ENCODE peak calls at places on chromosomes 3 and 15, in nine cellular contexts. X is HFF-Myc, G is fibroblast of mammary gland, F is lung, J is brain microvascular endothelial cell, Q is HCT116, V is PC-9, K is SK-N-SH, B is hepatocyte. T is an unnamed sample.

GRCh38 chr3:63975705-63976104 is 47.6 kb downstream of the PSMD6 start:
- DNase-seq in X (no peak), G (peak), F (no peak), J (peak), Q (no peak), V (no peak), K (no peak), B (no peak), T (peak)

GRCh38 chr15:51771773-51772172 is 20.4 kb downstream of the TMOD2 start:
- DNase-seq in X (no peak), G (no peak), F (no peak), J (no peak), Q (no peak), V (no peak), K (no peak), B (no peak), T (no peak)

GRCh38 chr3:53226841-53227407 is 28.9 kb downstream of the TKT start:
- DNase-seq in X (no peak), G (no peak), F (no peak), J (no peak), Q (no peak), V (no peak), K (peak), B (no peak), T (no peak)

GRCh38 chr3:69659180-69659915 is 79.9 kb upstream of the MITF start:
- DNase-seq in X (no peak), G (no peak), F (no peak), J (no peak), Q (no peak), V (no peak), K (peak), B (no peak), T (no peak)

GRCh38 chr3:158727499-158728377 is 4.5 kb downstream of the RARRES1 start:
- DNase-seq in X (no peak), G (peak), F (peak), J (peak), Q (peak), V (peak), K (peak), B (peak), T (peak)

GRCh38 chr15:72170691-72171090 is 26.9 kb downstream of the GRAMD2A start:
- DNase-seq in X (no peak), G (no peak), F (no peak), J (no peak), Q (no peak), V (no peak), K (no peak), B (no peak), T (no peak)

GRCh38 chr15:61025746-61026256 is 203.3 kb downstream of the RORA start:
- DNase-seq in X (no peak), G (no peak), F (no peak), J (no peak), Q (no peak), V (no peak), K (no peak), B (no peak), T (no peak)

GRCh38 chr3:45826321-45826720 is 15.6 kb downstream of the LZTFL1 start:
- DNase-seq in X (no peak), G (no peak), F (no peak), J (no peak), Q (no peak), V (no peak), K (no peak), B (no peak), T (no peak)

GRCh38 chr3:108818404-108818803 is 4.2 kb upstream of the TRAT1 start:
- DNase-seq in X (no peak), G (peak), F (no peak), J (no peak), Q (peak), V (peak), K (peak), B (peak), T (peak)

GRCh38 chr3:71109977-71110285 is 473.6 kb downstream of the FOXP1 start:
- DNase-seq in X (no peak), G (no peak), F (no peak), J (no peak), Q (no peak), V (no peak), K (no peak), B (no peak), T (no peak)

GRCh38 chr3:71307884-71308697 is 275.4 kb downstream of the FOXP1 start:
- DNase-seq in X (no peak), G (no peak), F (no peak), J (no peak), Q (no peak), V (no peak), K (no peak), B (no peak), T (no peak)

GRCh38 chr15:38705421-38706219 is 141.0 kb upstream of the RASGRP1 start:
- DNase-seq in X (no peak), G (no peak), F (no peak), J (no peak), Q (no peak), V (no peak), K (no peak), B (no peak), T (no peak)

GRCh38 chr3:152389316-152389934 is 120.7 kb downstream of the MBNL1 start:
- DNase-seq in X (no peak), G (no peak), F (no peak), J (no peak), Q (no peak), V (no peak), K (no peak), B (no peak), T (no peak)

GRCh38 chr15:41985236-41986160 is 13.1 kb upstream of the EHD4 start:
- DNase-seq in X (no peak), G (no peak), F (no peak), J (no peak), Q (no peak), V (no peak), K (no peak), B (no peak), T (no peak)

GRCh38 chr3:147680820-147681488 is 271.8 kb downstream of the ZIC1 start:
- DNase-seq in X (no peak), G (no peak), F (no peak), J (peak), Q (no peak), V (no peak), K (no peak), B (no peak), T (no peak)

GRCh38 chr3:156448300-156448699 is 106.6 kb downstream of the SSR3 start:
- DNase-seq in X (no peak), G (peak), F (no peak), J (peak), Q (peak), V (no peak), K (no peak), B (peak), T (no peak)

DNA sequence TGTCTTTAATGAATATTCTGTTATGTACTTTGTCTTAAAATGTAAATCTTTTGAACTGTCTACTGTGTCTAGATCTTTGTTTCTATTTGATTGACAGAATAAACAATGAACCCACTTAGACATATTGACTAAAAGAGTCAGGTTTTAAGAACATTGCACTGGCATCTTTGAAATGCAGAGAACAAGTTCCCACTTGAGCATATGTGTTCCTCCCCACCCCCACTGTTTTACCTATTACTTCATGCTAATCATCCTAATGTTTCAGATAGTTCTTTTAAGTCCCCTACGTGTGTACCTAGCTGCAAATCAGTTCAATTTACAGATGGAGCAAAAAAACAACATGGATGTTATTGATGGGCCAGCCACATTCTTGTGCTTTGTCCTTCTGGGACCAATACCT is 11.7 kb upstream of the TCF12 start:
- DNase-seq in X (no peak), G (no peak), F (no peak), J (no peak), Q (no peak), V (no peak), K (no peak), B (no peak), T (no peak)
- H3K4me3 ChIP-seq in X (no peak), G (no peak), F (no peak), J (no peak), Q (no peak), V (no peak), K (no peak), B (no peak), T (no peak)

DNA sequence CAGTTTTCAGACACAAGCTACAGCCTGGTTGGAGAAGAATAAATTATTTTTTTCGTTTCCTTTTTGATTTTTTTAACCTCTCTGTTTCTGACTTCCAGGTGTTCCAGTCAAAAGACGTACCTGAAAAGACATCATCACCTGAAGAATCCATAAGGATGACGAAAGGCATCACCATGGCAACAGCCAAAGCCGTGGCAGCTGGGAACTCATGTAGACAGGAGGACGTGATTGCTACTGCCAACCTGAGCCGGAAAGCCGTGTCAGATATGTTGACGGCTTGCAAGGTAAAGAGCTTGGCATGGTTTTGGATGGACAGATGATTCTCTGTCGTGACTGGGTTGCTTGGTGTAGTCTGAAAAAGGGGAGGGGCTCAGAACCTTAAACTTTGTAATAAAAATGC is 237.0 kb upstream of the TPM1 start:
- DNase-seq in X (no peak), G (no peak), F (no peak), J (no peak), Q (no peak), V (no peak), K (no peak), B (no peak), T (no peak)
- H3K4me3 ChIP-seq in X (no peak), G (no peak), F (no peak), J (no peak), Q (no peak), V (no peak), K (no peak), B (no peak), T (no peak)

GRCh38 chr15:57382969-57383368 is 6.7 kb downstream of the CGNL1 start:
- DNase-seq in X (no peak), G (no peak), F (no peak), J (no peak), Q (no peak), V (no peak), K (no peak), B (no peak), T (no peak)

GRCh38 chr15:57384024-57384423 is 7.7 kb downstream of the CGNL1 start:
- DNase-seq in X (no peak), G (no peak), F (no peak), J (no peak), Q (no peak), V (no peak), K (no peak), B (no peak), T (peak)

GRCh38 chr15:57384816-57385215 is 8.5 kb downstream of the CGNL1 start:
- DNase-seq in X (no peak), G (no peak), F (no peak), J (peak), Q (no peak), V (no peak), K (no peak), B (no peak), T (peak)

GRCh38 chr15:57380854-57381253 is 4.5 kb downstream of the CGNL1 start:
- DNase-seq in X (no peak), G (no peak), F (no peak), J (no peak), Q (no peak), V (no peak), K (no peak), B (no peak), T (no peak)

GRCh38 chr15:57382222-57382621 is 5.9 kb downstream of the CGNL1 start:
- DNase-seq in X (no peak), G (no peak), F (no peak), J (no peak), Q (no peak), V (no peak), K (no peak), B (peak), T (no peak)
- H3K4me3 ChIP-seq in X (no peak), G (no peak), F (no peak), J (no peak), Q (no peak), V (no peak), K (no peak), B (no peak), T (no peak)

GRCh38 chr3:86938305-86938704 is 52.6 kb downstream of the VGLL3 start:
- DNase-seq in X (no peak), G (no peak), F (no peak), J (no peak), Q (no peak), V (no peak), K (no peak), B (no peak), T (no peak)
- H3K4me3 ChIP-seq in X (no peak), G (no peak), F (no peak), J (no peak), Q (no peak), V (no peak), K (no peak), B (no peak), T (no peak)

DNA sequence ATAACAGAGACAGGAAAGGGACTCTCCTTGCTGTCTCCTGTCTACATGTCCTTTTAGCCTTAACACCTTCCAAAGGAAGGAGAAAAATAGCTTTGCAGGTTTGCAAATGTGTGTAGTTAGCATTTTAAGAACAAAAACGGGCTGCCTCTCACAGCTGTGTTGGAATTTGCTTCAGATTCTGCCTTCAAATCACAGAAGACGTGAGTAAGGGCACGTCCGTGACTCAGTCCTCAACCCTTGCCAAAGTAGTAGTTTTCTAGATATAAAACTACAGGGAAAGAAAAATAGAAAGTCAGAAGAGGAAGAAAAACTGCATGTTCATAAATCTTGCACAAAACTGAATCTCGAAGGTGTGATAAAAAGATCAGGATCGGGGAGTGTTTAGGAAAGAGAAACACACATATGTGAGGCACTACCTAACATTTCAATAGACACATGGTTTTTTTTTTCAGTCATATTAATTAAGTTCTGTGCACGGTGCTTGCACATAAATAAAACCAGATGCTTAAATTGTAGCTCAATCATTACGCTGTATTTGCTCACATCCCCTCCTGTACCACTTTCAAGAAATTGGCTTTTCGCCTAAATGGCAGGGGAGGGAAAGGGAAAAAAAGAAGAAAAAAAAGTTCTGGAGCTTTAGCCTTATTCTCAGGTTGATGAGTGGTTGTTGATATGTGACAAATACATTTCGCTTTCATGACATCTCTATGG is 71.7 kb downstream of the P3H2 start:
- DNase-seq in X (no peak), G (peak), F (no peak), J (peak), Q (no peak), V (no peak), K (peak), B (no peak), T (peak)
- H3K4me3 ChIP-seq in X (peak), G (peak), F (no peak), J (peak), Q (no peak), V (no peak), K (peak), B (no peak), T (peak)

DNA sequence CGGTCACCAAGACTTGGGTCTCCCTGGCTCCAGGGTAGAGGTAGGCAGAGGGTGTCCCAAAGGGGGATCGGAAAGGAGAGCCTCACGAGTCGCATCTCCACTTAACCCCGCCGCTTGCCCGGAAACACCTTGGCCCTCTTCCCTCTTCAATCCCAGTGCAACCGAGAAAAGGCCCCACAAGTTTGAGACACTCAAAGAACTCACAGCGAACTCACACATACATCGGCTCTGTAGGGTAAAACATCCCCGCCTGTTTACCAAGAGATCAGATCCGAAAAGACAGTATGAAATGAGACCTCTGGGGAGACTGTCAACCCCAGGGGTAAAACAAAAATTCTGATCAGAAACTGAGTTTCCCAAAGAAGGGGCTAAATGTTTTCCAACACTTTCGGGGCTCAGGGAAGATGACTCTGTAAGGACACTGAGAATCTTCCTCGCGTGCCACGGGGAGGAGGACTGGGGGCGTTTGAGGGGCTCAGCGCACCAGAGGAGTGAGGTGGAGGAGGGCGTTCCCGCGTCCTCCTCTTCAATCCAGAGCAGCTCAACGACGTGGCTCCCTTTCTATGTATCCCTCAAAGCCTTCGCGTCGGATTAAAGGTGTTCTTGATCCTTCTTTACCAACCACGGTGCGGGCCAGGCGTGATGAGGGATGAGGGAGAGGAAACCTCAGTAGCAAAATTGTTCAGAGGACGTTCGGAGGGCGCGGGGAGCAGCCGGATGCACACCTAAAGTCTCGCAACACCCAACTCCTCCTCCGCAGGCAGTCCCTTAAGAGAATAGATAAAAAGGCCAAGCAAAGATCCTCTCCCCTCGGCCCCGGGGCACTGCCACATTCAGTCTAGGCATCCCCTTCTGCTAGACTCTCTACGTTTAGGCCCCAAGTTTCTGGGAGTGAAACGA is 3.7 kb downstream of the WNT5A start:
- DNase-seq in X (no peak), G (no peak), F (no peak), J (no peak), Q (no peak), V (no peak), K (no peak), B (no peak), T (no peak)
- H3K4me3 ChIP-seq in X (peak), G (peak), F (no peak), J (peak), Q (no peak), V (no peak), K (peak), B (peak), T (no peak)

GRCh38 chr3:177318559-177318958 is 121.3 kb upstream of the TBL1XR1 start:
- DNase-seq in X (no peak), G (no peak), F (no peak), J (no peak), Q (no peak), V (no peak), K (no peak), B (no peak), T (no peak)
- H3K4me3 ChIP-seq in X (no peak), G (no peak), F (no peak), J (no peak), Q (no peak), V (no peak), K (no peak), B (no peak), T (no peak)

GRCh38 chr15:31346367-31347066 is 19.9 kb downstream of the KLF13 start:
- DNase-seq in X (no peak), G (no peak), F (no peak), J (no peak), Q (no peak), V (no peak), K (no peak), B (no peak), T (no peak)

GRCh38 chr15:31344266-31344665 is 17.6 kb downstream of the KLF13 start:
- DNase-seq in X (no peak), G (no peak), F (no peak), J (no peak), Q (no peak), V (no peak), K (no peak), B (no peak), T (no peak)

GRCh38 chr15:31345606-31346366 is 19.2 kb downstream of the KLF13 start:
- DNase-seq in X (no peak), G (no peak), F (no peak), J (no peak), Q (no peak), V (no peak), K (no peak), B (no peak), T (no peak)

GRCh38 chr15:31343831-31344230 is 17.2 kb downstream of the KLF13 start:
- DNase-seq in X (no peak), G (no peak), F (no peak), J (no peak), Q (no peak), V (no peak), K (peak), B (no peak), T (no peak)

DNA sequence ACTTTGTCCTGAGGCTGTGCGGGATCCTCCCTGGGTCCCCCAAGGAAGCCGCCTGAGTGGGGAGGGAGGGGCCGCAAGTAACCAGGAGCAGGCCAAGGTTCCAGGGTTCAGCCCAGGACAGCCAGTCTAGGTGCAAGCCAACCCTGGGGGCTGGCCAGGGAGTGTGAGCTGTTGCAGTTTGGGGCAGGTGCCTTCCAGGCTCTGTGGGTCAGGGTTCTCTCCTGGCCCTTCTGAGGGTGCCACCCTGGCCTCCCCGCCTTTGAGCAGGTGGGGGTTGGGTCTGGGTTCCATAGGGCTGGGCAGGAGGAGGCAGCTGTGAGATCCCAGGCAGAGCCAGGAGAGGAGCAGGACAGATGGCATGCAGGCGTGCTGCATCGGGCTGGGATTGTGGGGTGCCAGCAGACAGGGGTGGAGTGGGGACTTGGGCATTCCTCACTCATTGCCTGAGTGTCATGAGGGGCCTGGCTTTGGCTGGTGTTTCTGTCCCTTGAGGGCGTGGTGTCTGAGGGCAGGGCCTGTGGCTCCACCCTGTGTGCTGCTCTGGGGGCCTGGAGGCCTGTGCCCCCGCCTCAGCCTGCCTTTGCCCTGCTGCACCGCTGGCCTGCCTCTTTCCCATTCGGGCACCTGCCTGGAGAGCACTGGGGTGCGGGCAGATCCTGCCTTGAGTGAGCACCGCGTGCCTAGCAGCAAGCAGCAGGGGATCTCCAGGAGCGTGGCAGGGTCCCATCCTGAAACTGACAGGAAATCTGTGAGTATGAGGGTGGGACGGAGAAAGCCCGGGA is 18.4 kb downstream of the KLF13 start:
- DNase-seq in X (no peak), G (no peak), F (no peak), J (no peak), Q (no peak), V (no peak), K (peak), B (no peak), T (no peak)
- H3K4me3 ChIP-seq in X (no peak), G (no peak), F (no peak), J (no peak), Q (no peak), V (no peak), K (no peak), B (no peak), T (no peak)